ENCODE peak calls at places on chromosomes 13 and 19, in eight cellular contexts. Q is hypothalamus; B is HCT116; V is stimulated activated CD8-positive, alpha-beta memory T cell treated with anti-CD3 and anti-CD28 coated beads, Interleukin-7, amount 100 ng/mL, for 24 hours; C is ascending aorta; R is NCI-H1105; X is activated T-cell treated with anti-CD3 and anti-CD28 coated beads, Interleukin-2, amount 50 U/mL, for 1 hour; O is CD4-positive, alpha-beta T cell. Z is an unnamed sample.

GRCh38 chr13:106691251-106691650 is 123.3 kb upstream of the ARGLU1 start:
- DNase-seq in Q (no peak), B (no peak), V (no peak), C (no peak), R (no peak), X (no peak), O (no peak), Z (no peak)

GRCh38 chr19:30884146-30884812 is 465.0 kb downstream of the TSHZ3 start:
- DNase-seq in Q (no peak), B (no peak), V (no peak), C (no peak), R (no peak), X (no peak), O (no peak), Z (no peak)

GRCh38 chr19:47109541-47110375 is 3.8 kb downstream of the ZC3H4 start:
- DNase-seq in Q (no peak), B (no peak), V (peak), C (no peak), R (no peak), X (peak), O (no peak), Z (no peak)

GRCh38 chr19:21697698-21698097 is 69.7 kb downstream of the ZNF100 start:
- DNase-seq in Q (no peak), B (no peak), V (no peak), C (no peak), R (no peak), X (no peak), O (no peak), Z (no peak)

GRCh38 chr13:110290811-110291210 is 16.1 kb downstream of the COL4A1 start:
- DNase-seq in Q (no peak), B (no peak), V (no peak), C (peak), R (no peak), X (no peak), O (no peak), Z (no peak)

GRCh38 chr13:34587586-34587985 is 354.5 kb upstream of the NBEA start:
- DNase-seq in Q (no peak), B (no peak), V (no peak), C (no peak), R (no peak), X (no peak), O (no peak), Z (no peak)

GRCh38 chr19:16516923-16517610 is 20.9 kb downstream of the C19orf44 start:
- DNase-seq in Q (no peak), B (no peak), V (no peak), C (no peak), R (no peak), X (no peak), O (no peak), Z (no peak)

GRCh38 chr19:42091300-42092266 is 15.6 kb downstream of the ZNF574 start:
- DNase-seq in Q (no peak), B (no peak), V (no peak), C (no peak), R (peak), X (no peak), O (no peak), Z (no peak)

GRCh38 chr19:46944918-46945628 is 74.6 kb upstream of the NPAS1 start:
- DNase-seq in Q (no peak), B (no peak), V (no peak), C (peak), R (no peak), X (no peak), O (no peak), Z (no peak)

GRCh38 chr19:50492303-50493052 is 15.8 kb upstream of the GARIN5A start:
- DNase-seq in Q (no peak), B (no peak), V (no peak), C (no peak), R (no peak), X (no peak), O (peak), Z (no peak)

GRCh38 chr19:49331616-49332055 is 3.6 kb upstream of the CD37 start:
- DNase-seq in Q (no peak), B (peak), V (no peak), C (peak), R (no peak), X (peak), O (peak), Z (no peak)

GRCh38 chr19:5743640-5744039 is 23.2 kb downstream of the CATSPERD start:
- DNase-seq in Q (no peak), B (no peak), V (no peak), C (no peak), R (no peak), X (no peak), O (no peak), Z (no peak)

GRCh38 chr13:100234524-100235136 is 145.7 kb downstream of the PCCA start:
- DNase-seq in Q (no peak), B (no peak), V (no peak), C (no peak), R (no peak), X (no peak), O (no peak), Z (no peak)

GRCh38 chr19:38425810-38426466 is at the start of gene RASGRP4:
- DNase-seq in Q (no peak), B (no peak), V (no peak), C (peak), R (no peak), X (no peak), O (no peak), Z (no peak)

GRCh38 chr13:37648604-37649003 is 50.0 kb upstream of the POSTN start:
- DNase-seq in Q (no peak), B (no peak), V (no peak), C (no peak), R (no peak), X (no peak), O (no peak), Z (no peak)

GRCh38 chr13:110925023-110925608 is 10.2 kb upstream of the ANKRD10 start:
- DNase-seq in Q (no peak), B (no peak), V (no peak), C (no peak), R (no peak), X (no peak), O (no peak), Z (no peak)

GRCh38 chr19:4624733-4625362 is 14.5 kb upstream of the TNFAIP8L1 start:
- DNase-seq in Q (no peak), B (peak), V (no peak), C (no peak), R (no peak), X (no peak), O (no peak), Z (no peak)